ENCODE peak calls at places on chromosomes 7 and 10, in nine cellular contexts. One of them, this sample, is unnamed. For H3K27me3, the result is how much of the 10 kb centered on the place peaks cover.

GRCh38 chr7:155533120-155533826 is 13.1 kb downstream of the CNPY1 start:
- DNase-seq in cardiac muscle cell: peak
- DNase-seq in colonic mucosa: no peak
- DNase-seq in A673: no peak
- DNase-seq in K562: no peak
- DNase-seq in right lobe of liver: no peak
- DNase-seq in MM.1S: no peak
- DNase-seq in esophagus muscularis mucosa: no peak
- DNase-seq in ascending aorta: no peak
- DNase-seq in this sample: no peak

GRCh38 chr7:67625257-67625713 is 628.7 kb downstream of the TYW1 start:
- DNase-seq in cardiac muscle cell: peak
- DNase-seq in colonic mucosa: peak
- DNase-seq in A673: peak
- DNase-seq in K562: peak
- DNase-seq in right lobe of liver: peak
- DNase-seq in MM.1S: peak
- DNase-seq in esophagus muscularis mucosa: peak
- DNase-seq in ascending aorta: no peak
- DNase-seq in this sample: peak

GRCh38 chr7:121797283-121798037 is 75.5 kb upstream of the PTPRZ1 start:
- DNase-seq in cardiac muscle cell: no peak
- DNase-seq in colonic mucosa: no peak
- DNase-seq in A673: peak
- DNase-seq in K562: no peak
- DNase-seq in right lobe of liver: no peak
- DNase-seq in MM.1S: peak
- DNase-seq in esophagus muscularis mucosa: no peak
- DNase-seq in ascending aorta: no peak
- DNase-seq in this sample: no peak

GRCh38 chr7:128031901-128032604 is 816 bp upstream of the LRRC4 start:
- DNase-seq in cardiac muscle cell: peak
- DNase-seq in colonic mucosa: no peak
- DNase-seq in A673: peak
- DNase-seq in K562: no peak
- DNase-seq in right lobe of liver: peak
- DNase-seq in MM.1S: no peak
- DNase-seq in esophagus muscularis mucosa: no peak
- DNase-seq in ascending aorta: no peak
- DNase-seq in this sample: peak

GRCh38 chr7:75573477-75574019 is 81.4 kb downstream of the SPDYE5 start:
- DNase-seq in cardiac muscle cell: no peak
- DNase-seq in colonic mucosa: no peak
- DNase-seq in A673: no peak
- DNase-seq in K562: no peak
- DNase-seq in right lobe of liver: no peak
- DNase-seq in MM.1S: no peak
- DNase-seq in esophagus muscularis mucosa: no peak
- DNase-seq in ascending aorta: no peak
- DNase-seq in this sample: no peak

GRCh38 chr10:98267069-98267893 is 713 bp downstream of the LOXL4 start:
- DNase-seq in cardiac muscle cell: no peak
- DNase-seq in colonic mucosa: no peak
- DNase-seq in A673: no peak
- DNase-seq in K562: no peak
- DNase-seq in right lobe of liver: peak
- DNase-seq in MM.1S: no peak
- DNase-seq in esophagus muscularis mucosa: no peak
- DNase-seq in ascending aorta: no peak
- DNase-seq in this sample: no peak

GRCh38 chr7:159028456-159029401 is 115.9 kb downstream of the VIPR2 start:
- DNase-seq in cardiac muscle cell: no peak
- DNase-seq in colonic mucosa: peak
- DNase-seq in A673: no peak
- DNase-seq in K562: no peak
- DNase-seq in right lobe of liver: no peak
- DNase-seq in MM.1S: no peak
- DNase-seq in esophagus muscularis mucosa: peak
- DNase-seq in ascending aorta: no peak
- DNase-seq in this sample: no peak

GRCh38 chr7:22008011-22008410 is 62.3 kb upstream of the CDCA7L start:
- DNase-seq in cardiac muscle cell: no peak
- DNase-seq in colonic mucosa: no peak
- DNase-seq in A673: no peak
- DNase-seq in K562: no peak
- DNase-seq in right lobe of liver: no peak
- DNase-seq in MM.1S: no peak
- DNase-seq in esophagus muscularis mucosa: peak
- DNase-seq in ascending aorta: no peak
- DNase-seq in this sample: no peak

GRCh38 chr10:88657901-88658300 is 6.3 kb upstream of the LIPF start:
- DNase-seq in cardiac muscle cell: no peak
- DNase-seq in colonic mucosa: no peak
- DNase-seq in A673: no peak
- DNase-seq in K562: no peak
- DNase-seq in right lobe of liver: no peak
- DNase-seq in MM.1S: no peak
- DNase-seq in esophagus muscularis mucosa: no peak
- DNase-seq in ascending aorta: no peak
- DNase-seq in this sample: no peak

GRCh38 chr7:121519548-121520521 is 123.7 kb upstream of the FAM3C start:
- DNase-seq in cardiac muscle cell: no peak
- DNase-seq in colonic mucosa: no peak
- DNase-seq in A673: no peak
- DNase-seq in K562: no peak
- DNase-seq in right lobe of liver: no peak
- DNase-seq in MM.1S: no peak
- DNase-seq in esophagus muscularis mucosa: no peak
- DNase-seq in ascending aorta: no peak
- DNase-seq in this sample: no peak

GRCh38 chr10:121157998-121158397 is 306.8 kb downstream of the WDR11 start:
- DNase-seq in cardiac muscle cell: no peak
- DNase-seq in colonic mucosa: peak
- DNase-seq in A673: no peak
- DNase-seq in K562: no peak
- DNase-seq in right lobe of liver: no peak
- DNase-seq in MM.1S: no peak
- DNase-seq in esophagus muscularis mucosa: peak
- DNase-seq in ascending aorta: no peak
- DNase-seq in this sample: no peak

GRCh38 chr7:86926732-86927131 is 132.7 kb downstream of the ELAPOR2 start:
- DNase-seq in cardiac muscle cell: peak
- DNase-seq in colonic mucosa: peak
- DNase-seq in A673: peak
- DNase-seq in K562: peak
- DNase-seq in right lobe of liver: no peak
- DNase-seq in MM.1S: peak
- DNase-seq in esophagus muscularis mucosa: no peak
- DNase-seq in ascending aorta: no peak
- DNase-seq in this sample: no peak

GRCh38 chr7:69335331-69335730 is 262.9 kb upstream of the AUTS2 start:
- DNase-seq in cardiac muscle cell: no peak
- DNase-seq in colonic mucosa: no peak
- DNase-seq in A673: no peak
- DNase-seq in K562: no peak
- DNase-seq in right lobe of liver: no peak
- DNase-seq in MM.1S: no peak
- DNase-seq in esophagus muscularis mucosa: no peak
- DNase-seq in ascending aorta: no peak
- DNase-seq in this sample: no peak

GRCh38 chr7:99459087-99459486 is 6.9 kb downstream of the ATP5MF start:
- DNase-seq in cardiac muscle cell: no peak
- DNase-seq in colonic mucosa: no peak
- DNase-seq in A673: peak
- DNase-seq in K562: peak
- DNase-seq in right lobe of liver: no peak
- DNase-seq in MM.1S: peak
- DNase-seq in esophagus muscularis mucosa: no peak
- DNase-seq in ascending aorta: no peak
- DNase-seq in this sample: no peak

GRCh38 chr7:4774804-4775280 is 581 bp upstream of the AP5Z1 start:
- DNase-seq in cardiac muscle cell: no peak
- DNase-seq in colonic mucosa: peak
- DNase-seq in A673: peak
- DNase-seq in K562: peak
- DNase-seq in right lobe of liver: no peak
- DNase-seq in MM.1S: no peak
- DNase-seq in esophagus muscularis mucosa: no peak
- DNase-seq in ascending aorta: no peak
- DNase-seq in this sample: no peak

GRCh38 chr10:112953075-112953501 is 3.0 kb downstream of the TCF7L2 start:
- DNase-seq in cardiac muscle cell: peak
- DNase-seq in colonic mucosa: peak
- DNase-seq in A673: no peak
- DNase-seq in K562: no peak
- DNase-seq in right lobe of liver: peak
- DNase-seq in MM.1S: no peak
- DNase-seq in esophagus muscularis mucosa: no peak
- DNase-seq in ascending aorta: no peak
- DNase-seq in this sample: no peak

GRCh38 chr10:74691164-74691563 is 135.2 kb upstream of the KAT6B start:
- DNase-seq in cardiac muscle cell: no peak
- DNase-seq in colonic mucosa: no peak
- DNase-seq in A673: no peak
- DNase-seq in K562: no peak
- DNase-seq in right lobe of liver: no peak
- DNase-seq in MM.1S: no peak
- DNase-seq in esophagus muscularis mucosa: no peak
- DNase-seq in ascending aorta: no peak
- DNase-seq in this sample: no peak
- H3K4me3 ChIP-seq in cardiac muscle cell: no peak
- H3K4me3 ChIP-seq in colonic mucosa: no peak
- H3K4me3 ChIP-seq in A673: no peak
- H3K4me3 ChIP-seq in K562: no peak
- H3K4me3 ChIP-seq in right lobe of liver: no peak
- H3K4me3 ChIP-seq in MM.1S: no peak
- H3K4me3 ChIP-seq in esophagus muscularis mucosa: no peak
- H3K4me3 ChIP-seq in ascending aorta: no peak
- H3K4me3 ChIP-seq in this sample: no peak

DNA sequence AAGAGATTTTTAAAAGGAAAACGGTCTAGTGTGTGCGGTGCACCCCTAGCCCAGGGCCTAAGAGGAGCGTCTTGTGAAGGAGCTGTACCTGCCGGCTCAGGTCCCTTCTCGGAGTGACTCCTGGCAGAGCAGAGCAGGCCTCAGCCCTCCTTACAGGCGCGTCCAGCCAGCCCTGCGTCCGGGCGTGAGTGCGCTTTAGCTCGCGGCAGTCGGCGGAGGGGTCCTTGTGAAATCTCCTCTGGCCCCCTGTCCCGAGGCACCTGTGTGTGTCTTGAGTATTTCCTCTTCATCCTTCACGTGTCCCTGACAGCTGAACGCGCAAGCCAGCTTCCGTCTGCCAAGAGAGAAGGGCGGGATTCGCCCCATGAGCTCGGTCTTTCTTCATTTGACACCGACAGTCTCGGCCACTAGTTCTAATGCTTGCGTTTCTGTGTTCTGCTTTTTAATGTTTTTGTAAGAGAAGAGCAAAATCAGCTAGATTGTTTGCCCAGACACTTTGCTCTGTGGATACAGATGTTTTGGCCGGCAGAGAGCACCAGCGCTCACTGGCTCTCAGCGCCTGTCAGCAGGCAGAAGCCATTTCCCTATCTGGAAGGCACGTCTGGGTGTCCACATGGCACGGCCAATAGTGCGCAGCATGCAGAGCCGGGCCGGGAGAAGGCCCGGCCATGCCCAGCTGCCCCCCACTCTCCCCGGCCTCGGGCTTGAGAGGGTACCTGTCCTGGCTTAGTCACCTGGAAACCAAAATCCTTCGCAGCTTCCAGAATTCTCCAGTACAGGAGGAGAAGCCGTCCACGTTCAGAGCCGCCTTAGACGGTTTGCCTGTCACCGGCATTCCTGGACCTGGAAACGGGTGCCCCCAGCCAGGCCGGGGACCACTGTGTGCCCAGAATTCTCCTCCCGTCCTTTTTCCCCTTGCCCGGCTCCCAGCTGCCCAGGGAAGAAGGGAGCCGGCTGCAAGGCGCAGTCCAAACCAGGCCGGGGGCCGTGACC is 7.0 kb downstream of the GET4 start:
- DNase-seq in cardiac muscle cell: no peak
- DNase-seq in colonic mucosa: no peak
- DNase-seq in A673: no peak
- DNase-seq in K562: no peak
- DNase-seq in right lobe of liver: peak
- DNase-seq in MM.1S: no peak
- DNase-seq in esophagus muscularis mucosa: no peak
- DNase-seq in ascending aorta: no peak
- DNase-seq in this sample: no peak
- TF ChIP-seq CTCF in cardiac muscle cell: no peak
- TF ChIP-seq CTCF in colonic mucosa: no peak
- TF ChIP-seq CTCF in A673: no peak
- TF ChIP-seq CTCF in K562: no peak
- TF ChIP-seq CTCF in right lobe of liver: no peak
- TF ChIP-seq CTCF in MM.1S: no peak
- TF ChIP-seq CTCF in esophagus muscularis mucosa: no peak
- TF ChIP-seq CTCF in ascending aorta: no peak
- TF ChIP-seq CTCF in this sample: no peak

GRCh38 chr10:124104011-124104627 is 10.7 kb upstream of the CHST15 start:
- DNase-seq in cardiac muscle cell: no peak
- DNase-seq in colonic mucosa: no peak
- DNase-seq in A673: no peak
- DNase-seq in K562: no peak
- DNase-seq in right lobe of liver: no peak
- DNase-seq in MM.1S: no peak
- DNase-seq in esophagus muscularis mucosa: no peak
- DNase-seq in ascending aorta: no peak
- DNase-seq in this sample: no peak
- H3K27me3 ChIP-seq in cardiac muscle cell: under half
- H3K27me3 ChIP-seq in colonic mucosa: under half
- H3K27me3 ChIP-seq in A673: under half
- H3K27me3 ChIP-seq in K562: under half
- H3K27me3 ChIP-seq in right lobe of liver: under half
- H3K27me3 ChIP-seq in MM.1S: under half
- H3K27me3 ChIP-seq in esophagus muscularis mucosa: under half
- H3K27me3 ChIP-seq in ascending aorta: under half
- H3K27me3 ChIP-seq in this sample: under half

GRCh38 chr10:22105270-22105669 is 101.7 kb upstream of the DNAJC1 start:
- DNase-seq in cardiac muscle cell: no peak
- DNase-seq in colonic mucosa: no peak
- DNase-seq in A673: no peak
- DNase-seq in K562: no peak
- DNase-seq in right lobe of liver: no peak
- DNase-seq in MM.1S: no peak
- DNase-seq in esophagus muscularis mucosa: no peak
- DNase-seq in ascending aorta: no peak
- DNase-seq in this sample: no peak
- H3K4me3 ChIP-seq in cardiac muscle cell: no peak
- H3K4me3 ChIP-seq in colonic mucosa: no peak
- H3K4me3 ChIP-seq in A673: no peak
- H3K4me3 ChIP-seq in K562: no peak
- H3K4me3 ChIP-seq in right lobe of liver: no peak
- H3K4me3 ChIP-seq in MM.1S: no peak
- H3K4me3 ChIP-seq in esophagus muscularis mucosa: no peak
- H3K4me3 ChIP-seq in ascending aorta: no peak
- H3K4me3 ChIP-seq in this sample: no peak

This sample was measured in GM06990.